ENCODE peak calls at places on chromosomes 4 and X, in eight cellular contexts. I is MM.1S, G is HepG2, T is PC-3, H is K562, X is H9, R is OCI-LY7, F is fibroblast of lung. O is an unnamed sample.
A peak's percentile ranks its signal among the peaks of the same experiment; 100 is the strongest.

GRCh38 chrX:49177338-49177833 is 5.7 kb downstream of the PLP2 start:
- DNase-seq in I (no peak), G (no peak), T (no peak), H (peak; percentile 69), X (no peak), R (no peak), F (no peak), O (no peak)

GRCh38 chrX:152926279-152926678 is 28.4 kb downstream of the ZNF185 start:
- DNase-seq in I (peak; percentile 34), G (peak; percentile 75), T (peak; percentile 96), H (peak; percentile 64), X (peak; percentile 76), R (peak; percentile 70), F (peak; percentile 67), O (peak; percentile 71)

GRCh38 chr4:18689308-18689915 is 667.9 kb upstream of the LCORL start:
- DNase-seq in I (peak; percentile 69), G (peak; percentile 16), T (peak; percentile 76), H (peak; percentile 54), X (peak; percentile 46), R (peak; percentile 71), F (peak; percentile 40), O (peak; percentile 83)

GRCh38 chr4:147830987-147831386 is 99.1 kb downstream of the ARHGAP10 start:
- DNase-seq in I (no peak), G (no peak), T (peak; percentile 55), H (no peak), X (no peak), R (no peak), F (peak; percentile 74), O (peak; percentile 21)

GRCh38 chrX:77087529-77088169 is 359.5 kb upstream of the FGF16 start:
- DNase-seq in I (no peak), G (peak; percentile 92), T (peak; percentile 54), H (no peak), X (no peak), R (no peak), F (peak; percentile 26), O (peak; percentile 43)

GRCh38 chrX:107725761-107726555 is 49.6 kb downstream of the TSC22D3 start:
- DNase-seq in I (no peak), G (no peak), T (peak; percentile 85), H (peak; percentile 34), X (no peak), R (no peak), F (no peak), O (no peak)

GRCh38 chr4:115159141-115159540 is 45.7 kb upstream of the NDST4 start:
- DNase-seq in I (no peak), G (no peak), T (no peak), H (no peak), X (no peak), R (no peak), F (peak; percentile 26), O (no peak)

GRCh38 chr4:55127521-55127920 is 2.1 kb upstream of the KDR start:
- DNase-seq in I (no peak), G (no peak), T (no peak), H (no peak), X (no peak), R (no peak), F (peak; percentile 62), O (no peak)

GRCh38 chr4:107392951-107393350 is 327.1 kb downstream of the PAPSS1 start:
- DNase-seq in I (no peak), G (no peak), T (no peak), H (no peak), X (no peak), R (no peak), F (no peak), O (peak; percentile 11)

GRCh38 chr4:154491341-154491679 is 289 bp downstream of the DCHS2 start:
- DNase-seq in I (no peak), G (no peak), T (peak; percentile 13), H (no peak), X (no peak), R (no peak), F (peak; percentile 5), O (no peak)

GRCh38 chr4:79823148-79823763 is 249.8 kb downstream of the ANTXR2 start:
- DNase-seq in I (no peak), G (no peak), T (peak; percentile 45), H (no peak), X (no peak), R (no peak), F (peak; percentile 82), O (peak; percentile 3)

GRCh38 chrX:76202471-76202870 is 29.6 kb downstream of the PBDC1 start:
- DNase-seq in I (no peak), G (no peak), T (peak; percentile 1), H (no peak), X (no peak), R (no peak), F (no peak), O (no peak)

GRCh38 chr4:48493485-48494100 is 3.5 kb downstream of the ZAR1 start:
- DNase-seq in I (no peak), G (no peak), T (no peak), H (no peak), X (no peak), R (no peak), F (no peak), O (no peak)

GRCh38 chr4:121256887-121257426 is 92.8 kb upstream of the TNIP3 start:
- DNase-seq in I (no peak), G (no peak), T (no peak), H (no peak), X (no peak), R (no peak), F (peak; percentile 18), O (no peak)

GRCh38 chrX:13938053-13938765 is 91.5 kb downstream of the GEMIN8 start:
- DNase-seq in I (peak; percentile 14), G (no peak), T (peak; percentile 10), H (no peak), X (peak; percentile 69), R (no peak), F (peak; percentile 6), O (peak; percentile 38)

GRCh38 chrX:75155454-75155829 is 641 bp downstream of the ABCB7 start:
- DNase-seq in I (peak; percentile 31), G (no peak), T (peak; percentile 9), H (peak; percentile 51), X (no peak), R (peak; percentile 5), F (peak; percentile 6), O (no peak)

GRCh38 chrX:148567229-148567628 is 66.8 kb downstream of the AFF2 start:
- DNase-seq in I (no peak), G (no peak), T (no peak), H (peak; percentile 50), X (no peak), R (no peak), F (peak; percentile 85), O (peak; percentile 14)

GRCh38 chrX:55161581-55161980 is 58.6 kb upstream of the PAGE5 start:
- DNase-seq in I (no peak), G (no peak), T (no peak), H (no peak), X (peak; percentile 28), R (no peak), F (peak; percentile 5), O (no peak)

GRCh38 chr4:105978684-105979296 is 83.5 kb downstream of the NPNT start:
- DNase-seq in I (no peak), G (no peak), T (peak; percentile 60), H (no peak), X (no peak), R (no peak), F (peak; percentile 62), O (no peak)

DNA sequence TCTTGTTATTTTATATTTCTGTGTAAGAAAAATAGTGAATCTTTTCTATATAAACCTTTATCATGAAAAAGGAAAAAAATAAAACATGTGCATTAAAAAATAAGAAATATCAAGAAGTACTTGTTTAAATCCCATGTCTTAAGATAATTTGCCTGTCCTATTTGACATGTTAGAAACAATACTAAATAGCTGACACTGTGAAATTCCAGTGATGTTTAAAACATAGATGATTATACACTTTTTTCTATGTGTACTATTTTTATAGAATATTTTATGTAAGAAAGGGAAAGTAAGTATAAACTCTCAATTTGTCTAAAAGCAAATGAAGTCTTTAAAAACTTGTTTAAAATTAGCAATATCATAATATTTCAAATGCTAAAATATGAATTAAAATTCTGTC is 543.2 kb upstream of the ATOH1 start:
- DNase-seq in I (no peak), G (no peak), T (no peak), H (no peak), X (no peak), R (no peak), F (no peak), O (no peak)
- H3K9me3 ChIP-seq in I (no peaks in the 10 kb centered on the region), G (no peaks in the 10 kb centered on the region), T (no peaks in the 10 kb centered on the region), H (peaks cover 2% of the 10 kb centered on the region), X (no peaks in the 10 kb centered on the region), R (no peaks in the 10 kb centered on the region), F (no peaks in the 10 kb centered on the region), O (no peaks in the 10 kb centered on the region)

GRCh38 chr4:168836482-168836881 is 173.6 kb downstream of the CBR4 start:
- DNase-seq in I (no peak), G (no peak), T (no peak), H (no peak), X (no peak), R (no peak), F (peak; percentile 20), O (no peak)
- H3K4me1 ChIP-seq in I (peaks cover 12% of the 10 kb centered on the region), G (peaks cover 11% of the 10 kb centered on the region), T (peaks cover 12% of the 10 kb centered on the region), H (no peaks in the 10 kb centered on the region), X (peaks cover 4% of the 10 kb centered on the region), R (no peaks in the 10 kb centered on the region), F (peaks cover 4% of the 10 kb centered on the region), O (peaks cover 25% of the 10 kb centered on the region)

DNA sequence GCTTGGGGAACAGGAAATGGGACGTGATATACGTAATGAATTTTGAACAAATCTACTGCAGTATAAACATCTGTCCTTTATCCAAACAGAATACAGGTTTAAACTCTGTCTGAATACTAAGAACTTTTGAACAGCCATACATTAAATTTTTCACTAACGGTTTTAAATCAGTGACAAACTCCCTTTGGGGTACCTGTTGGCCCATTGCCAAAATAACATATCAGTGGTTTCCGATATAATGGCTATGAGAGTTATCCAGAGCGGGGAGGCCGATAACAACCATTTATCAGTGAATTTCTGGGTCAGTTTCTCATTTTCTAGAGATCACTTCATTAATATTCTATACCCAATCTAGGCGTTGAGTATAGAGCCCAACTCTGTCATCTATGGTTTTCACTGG is 5.2 kb downstream of the SPIN2A start:
- DNase-seq in I (no peak), G (no peak), T (no peak), H (no peak), X (no peak), R (no peak), F (no peak), O (no peak)
- H2AFZ ChIP-seq in I (no peak overlapping the region), G (no peak overlapping the region), T (no peak overlapping the region), H (no peak overlapping the region), X (no peak overlapping the region), R (no peak overlapping the region), F (no peak overlapping the region), O (no peak overlapping the region)

DNA sequence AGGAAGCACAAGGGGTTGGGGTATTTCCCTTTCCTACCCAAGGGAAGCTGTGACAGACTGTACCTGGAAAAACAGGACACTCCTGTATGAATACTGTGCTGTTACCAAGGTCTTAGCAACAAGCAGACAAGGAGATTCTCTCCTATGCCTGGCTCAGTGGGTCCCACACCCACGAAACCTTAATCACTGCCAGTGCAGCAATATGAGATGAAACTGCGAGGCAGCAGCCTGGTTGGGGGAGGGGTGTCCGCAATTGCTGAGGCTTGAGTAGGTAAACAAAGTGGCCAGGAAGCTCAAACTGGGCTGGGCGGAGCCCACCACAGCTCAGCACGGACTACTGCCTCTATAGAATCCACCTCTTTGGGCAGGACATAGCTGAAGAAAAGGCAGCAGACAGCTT is 197.7 kb downstream of the INPP4B start:
- DNase-seq in I (no peak), G (no peak), T (no peak), H (no peak), X (no peak), R (no peak), F (no peak), O (no peak)
- H3K9me3 ChIP-seq in I (no peaks in the 10 kb centered on the region), G (peaks cover 77% of the 10 kb centered on the region), T (no peaks in the 10 kb centered on the region), H (no peaks in the 10 kb centered on the region), X (no peaks in the 10 kb centered on the region), R (no peaks in the 10 kb centered on the region), F (no peaks in the 10 kb centered on the region), O (no peaks in the 10 kb centered on the region)

GRCh38 chrX:50618788-50619558 is 148.3 kb upstream of the DGKK start:
- DNase-seq in I (no peak), G (no peak), T (no peak), H (no peak), X (no peak), R (no peak), F (peak; percentile 12), O (no peak)
- H3K4me1 ChIP-seq in I (peaks cover 17% of the 10 kb centered on the region), G (no peaks in the 10 kb centered on the region), T (no peaks in the 10 kb centered on the region), H (no peaks in the 10 kb centered on the region), X (peaks cover 13% of the 10 kb centered on the region), R (no peaks in the 10 kb centered on the region), F (no peaks in the 10 kb centered on the region), O (no peaks in the 10 kb centered on the region)